ENCODE peak calls at places on chromosomes 5 and 9, in six cellular contexts. One of them, this sample, is unnamed.

GRCh38 chr9:4596165-4596922 is 65.8 kb upstream of the PLPP6 start:
- DNase-seq in NCI-H1417: no peak
- DNase-seq in ACHN: no peak
- DNase-seq in GM12865: peak
- DNase-seq in NCI-H1105 treated with DMSO at 0.1 percent for 48 hours: no peak
- DNase-seq in T-helper 1 cell: peak
- DNase-seq in this sample: no peak

GRCh38 chr5:150103678-150104549 is 17.6 kb upstream of the CSF1R start:
- DNase-seq in NCI-H1417: no peak
- DNase-seq in ACHN: no peak
- DNase-seq in GM12865: no peak
- DNase-seq in NCI-H1105 treated with DMSO at 0.1 percent for 48 hours: no peak
- DNase-seq in T-helper 1 cell: no peak
- DNase-seq in this sample: no peak

GRCh38 chr9:112443200-112443599 is 43.4 kb upstream of the KIAA1958 start:
- DNase-seq in NCI-H1417: no peak
- DNase-seq in ACHN: peak
- DNase-seq in GM12865: peak
- DNase-seq in NCI-H1105 treated with DMSO at 0.1 percent for 48 hours: no peak
- DNase-seq in T-helper 1 cell: peak
- DNase-seq in this sample: peak

GRCh38 chr5:153496835-153497234 is 6.4 kb downstream of the GRIA1 start:
- DNase-seq in NCI-H1417: peak
- DNase-seq in ACHN: peak
- DNase-seq in GM12865: peak
- DNase-seq in NCI-H1105 treated with DMSO at 0.1 percent for 48 hours: no peak
- DNase-seq in T-helper 1 cell: no peak
- DNase-seq in this sample: peak

GRCh38 chr5:94217745-94218144 is 400.7 kb downstream of the KIAA0825 start:
- DNase-seq in NCI-H1417: no peak
- DNase-seq in ACHN: no peak
- DNase-seq in GM12865: no peak
- DNase-seq in NCI-H1105 treated with DMSO at 0.1 percent for 48 hours: no peak
- DNase-seq in T-helper 1 cell: no peak
- DNase-seq in this sample: no peak

GRCh38 chr9:121326924-121327613 is 43.0 kb downstream of the STOM start:
- DNase-seq in NCI-H1417: no peak
- DNase-seq in ACHN: no peak
- DNase-seq in GM12865: no peak
- DNase-seq in NCI-H1105 treated with DMSO at 0.1 percent for 48 hours: no peak
- DNase-seq in T-helper 1 cell: no peak
- DNase-seq in this sample: no peak

GRCh38 chr5:174097486-174098185 is 52.1 kb downstream of the NSG2 start:
- DNase-seq in NCI-H1417: no peak
- DNase-seq in ACHN: no peak
- DNase-seq in GM12865: no peak
- DNase-seq in NCI-H1105 treated with DMSO at 0.1 percent for 48 hours: no peak
- DNase-seq in T-helper 1 cell: no peak
- DNase-seq in this sample: no peak

GRCh38 chr5:137309290-137309689 is 189.8 kb downstream of the SPOCK1 start:
- DNase-seq in NCI-H1417: no peak
- DNase-seq in ACHN: no peak
- DNase-seq in GM12865: no peak
- DNase-seq in NCI-H1105 treated with DMSO at 0.1 percent for 48 hours: no peak
- DNase-seq in T-helper 1 cell: no peak
- DNase-seq in this sample: no peak

GRCh38 chr5:176384991-176385390 is 3.4 kb downstream of the NOP16 start:
- DNase-seq in NCI-H1417: no peak
- DNase-seq in ACHN: no peak
- DNase-seq in GM12865: no peak
- DNase-seq in NCI-H1105 treated with DMSO at 0.1 percent for 48 hours: no peak
- DNase-seq in T-helper 1 cell: no peak
- DNase-seq in this sample: no peak

GRCh38 chr9:89843591-89843990 is 238.8 kb downstream of the GADD45G start:
- DNase-seq in NCI-H1417: no peak
- DNase-seq in ACHN: no peak
- DNase-seq in GM12865: no peak
- DNase-seq in NCI-H1105 treated with DMSO at 0.1 percent for 48 hours: no peak
- DNase-seq in T-helper 1 cell: no peak
- DNase-seq in this sample: no peak

GRCh38 chr9:97387936-97388684 is 23.8 kb upstream of the TDRD7 start:
- DNase-seq in NCI-H1417: no peak
- DNase-seq in ACHN: no peak
- DNase-seq in GM12865: no peak
- DNase-seq in NCI-H1105 treated with DMSO at 0.1 percent for 48 hours: no peak
- DNase-seq in T-helper 1 cell: no peak
- DNase-seq in this sample: no peak

GRCh38 chr5:1722877-1723276 is 76.8 kb downstream of the MRPL36 start:
- DNase-seq in NCI-H1417: no peak
- DNase-seq in ACHN: no peak
- DNase-seq in GM12865: no peak
- DNase-seq in NCI-H1105 treated with DMSO at 0.1 percent for 48 hours: no peak
- DNase-seq in T-helper 1 cell: no peak
- DNase-seq in this sample: no peak

GRCh38 chr5:140303987-140304386 is 1.1 kb upstream of the PFDN1 start:
- DNase-seq in NCI-H1417: no peak
- DNase-seq in ACHN: no peak
- DNase-seq in GM12865: no peak
- DNase-seq in NCI-H1105 treated with DMSO at 0.1 percent for 48 hours: no peak
- DNase-seq in T-helper 1 cell: no peak
- DNase-seq in this sample: no peak

GRCh38 chr9:29945012-29945411 is 2371.7 kb upstream of the C9orf72 start:
- DNase-seq in NCI-H1417: no peak
- DNase-seq in ACHN: no peak
- DNase-seq in GM12865: no peak
- DNase-seq in NCI-H1105 treated with DMSO at 0.1 percent for 48 hours: no peak
- DNase-seq in T-helper 1 cell: no peak
- DNase-seq in this sample: no peak